ENCODE peak calls at places on chromosomes 3 and 15, in nine cellular contexts. X is astrocyte, C is RWPE1, O is endothelial cell, K is Calu3, W is retinal pigment epithelial cell, Q is A673, G is neural crest cell, F is A549. M is an unnamed sample.

GRCh38 chr3:182309120-182309519 is 484.2 kb upstream of the ATP11B start:
- DNase-seq in X (peak; percentile 30), C (no peak), O (no peak), K (peak; percentile 62), W (no peak), Q (no peak), G (no peak), F (no peak), M (no peak)

GRCh38 chr3:188915137-188915536 is 256.6 kb upstream of the TPRG1 start:
- DNase-seq in X (peak; percentile 60), C (no peak), O (no peak), K (no peak), W (no peak), Q (no peak), G (no peak), F (no peak), M (no peak)

GRCh38 chr3:71310595-71311319 is 272.8 kb downstream of the FOXP1 start:
- DNase-seq in X (peak; percentile 26), C (no peak), O (no peak), K (no peak), W (no peak), Q (peak; percentile 17), G (no peak), F (peak; percentile 11), M (no peak)

GRCh38 chr15:70810916-70811578 is 42.9 kb downstream of the LARP6 start:
- DNase-seq in X (no peak), C (no peak), O (no peak), K (no peak), W (no peak), Q (no peak), G (no peak), F (no peak), M (no peak)

GRCh38 chr3:143329567-143330164 is 210.1 kb downstream of the CHST2 start:
- DNase-seq in X (peak; percentile 41), C (no peak), O (no peak), K (no peak), W (no peak), Q (no peak), G (no peak), F (no peak), M (no peak)

GRCh38 chr3:128623762-128624176 is 26.8 kb downstream of the RPN1 start:
- DNase-seq in X (peak; percentile 43), C (no peak), O (no peak), K (no peak), W (no peak), Q (no peak), G (no peak), F (no peak), M (no peak)

GRCh38 chr3:43093006-43093405 is 12.9 kb downstream of the POMGNT2 start:
- DNase-seq in X (no peak), C (no peak), O (no peak), K (no peak), W (no peak), Q (no peak), G (no peak), F (no peak), M (no peak)

GRCh38 chr3:71062920-71063767 is 520.4 kb downstream of the FOXP1 start:
- DNase-seq in X (peak; percentile 57), C (peak; percentile 22), O (no peak), K (no peak), W (no peak), Q (no peak), G (no peak), F (no peak), M (no peak)

GRCh38 chr3:16849240-16849639 is 35.5 kb upstream of the PLCL2 start:
- DNase-seq in X (peak; percentile 73), C (no peak), O (peak; percentile 28), K (peak; percentile 30), W (no peak), Q (peak; percentile 43), G (peak; percentile 12), F (no peak), M (peak; percentile 72)

GRCh38 chr3:45960289-45960688 is 17.0 kb downstream of the CXCR6 start:
- DNase-seq in X (peak; percentile 10), C (no peak), O (no peak), K (no peak), W (no peak), Q (no peak), G (no peak), F (no peak), M (no peak)

GRCh38 chr3:56366641-56366984 is 101.7 kb downstream of the ERC2 start:
- DNase-seq in X (peak; percentile 31), C (no peak), O (no peak), K (no peak), W (peak; percentile 58), Q (no peak), G (no peak), F (no peak), M (no peak)

GRCh38 chr15:31389576-31389975 is 62.9 kb downstream of the KLF13 start:
- DNase-seq in X (no peak), C (no peak), O (no peak), K (no peak), W (no peak), Q (no peak), G (no peak), F (no peak), M (no peak)

GRCh38 chr15:78224024-78224413 is 10.3 kb downstream of the ACSBG1 start:
- DNase-seq in X (no peak), C (no peak), O (no peak), K (no peak), W (no peak), Q (no peak), G (no peak), F (no peak), M (no peak)

GRCh38 chr3:138389841-138390581 is 41.6 kb downstream of the MRAS start:
- DNase-seq in X (peak; percentile 98), C (peak; percentile 91), O (no peak), K (peak; percentile 64), W (peak; percentile 47), Q (peak; percentile 4), G (no peak), F (peak; percentile 74), M (no peak)

GRCh38 chr15:82681371-82681770 is 28.3 kb downstream of the AP3B2 start:
- DNase-seq in X (no peak), C (no peak), O (no peak), K (no peak), W (no peak), Q (no peak), G (no peak), F (no peak), M (no peak)

GRCh38 chr15:82674873-82675272 is 27.7 kb upstream of the CPEB1 start:
- DNase-seq in X (no peak), C (no peak), O (no peak), K (no peak), W (no peak), Q (no peak), G (no peak), F (no peak), M (no peak)

GRCh38 chr15:82679626-82680199 is 30.0 kb downstream of the AP3B2 start:
- DNase-seq in X (no peak), C (no peak), O (no peak), K (no peak), W (no peak), Q (no peak), G (peak; percentile 14), F (no peak), M (no peak)

GRCh38 chr15:82677720-82678323 is 30.7 kb upstream of the CPEB1 start:
- DNase-seq in X (no peak), C (no peak), O (no peak), K (no peak), W (no peak), Q (no peak), G (no peak), F (no peak), M (no peak)

DNA sequence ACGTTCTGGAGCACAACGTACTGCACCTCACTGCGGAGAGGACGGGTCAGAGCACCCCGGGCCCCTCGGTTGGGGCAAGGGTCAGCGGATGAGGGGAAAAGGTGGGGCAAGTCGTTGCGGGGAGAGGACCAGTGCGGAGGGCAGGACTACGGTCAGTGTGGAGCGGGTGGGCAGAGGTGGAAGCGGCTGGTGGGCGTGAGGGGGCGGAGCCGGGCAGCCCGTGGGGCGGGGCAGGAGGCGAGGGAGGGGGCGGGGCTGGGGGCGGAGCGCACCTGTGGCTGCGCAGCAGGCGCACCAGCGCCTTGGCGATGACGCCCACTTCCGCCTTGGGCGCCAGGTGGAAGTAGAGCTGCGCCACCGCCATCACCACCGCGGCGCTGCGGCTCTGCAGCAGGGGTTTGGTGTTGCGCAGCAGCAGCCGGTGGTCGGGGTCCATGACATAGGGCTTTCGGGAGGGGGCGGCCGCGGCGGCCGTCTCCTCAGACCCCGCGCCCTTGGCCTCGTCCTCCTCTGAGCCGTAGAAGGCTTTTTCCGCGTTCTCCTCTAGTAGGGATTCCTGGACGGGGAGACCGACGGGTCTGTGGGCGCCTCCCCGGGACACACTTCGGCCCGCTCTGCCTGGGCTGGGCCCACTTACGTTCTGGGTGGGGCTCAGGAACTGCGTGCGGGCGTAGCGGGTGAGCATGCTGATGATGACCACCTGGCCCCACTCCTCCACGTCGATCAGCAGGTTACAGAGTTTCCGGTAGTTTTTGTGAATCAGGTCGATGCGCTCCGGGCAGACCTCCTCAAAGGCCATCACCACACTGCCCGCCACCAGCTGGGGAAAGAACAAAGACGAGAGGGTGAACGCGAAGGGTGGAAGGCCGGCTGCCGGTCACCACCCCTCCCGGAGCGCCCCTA is 29.2 kb downstream of the AP3B2 start:
- DNase-seq in X (no peak), C (peak; percentile 88), O (peak; percentile 47), K (peak; percentile 88), W (no peak), Q (peak; percentile 9), G (peak; percentile 29), F (peak; percentile 69), M (no peak)
- TF ChIP-seq CTCF in X (no peak), C (peak; percentile 35), O (no peak), K (no peak), W (no peak), Q (peak; percentile 13), G (peak; percentile 54), F (peak; percentile 14), M (no peak)

GRCh38 chr3:154428369-154429206 is 1.4 kb downstream of the GPR149 start:
- DNase-seq in X (no peak), C (no peak), O (peak; percentile 38), K (no peak), W (no peak), Q (no peak), G (no peak), F (no peak), M (no peak)
- TF ChIP-seq CTCF in X (no peak), C (no peak), O (no peak), K (no peak), W (no peak), Q (no peak), G (no peak), F (no peak), M (no peak)

DNA sequence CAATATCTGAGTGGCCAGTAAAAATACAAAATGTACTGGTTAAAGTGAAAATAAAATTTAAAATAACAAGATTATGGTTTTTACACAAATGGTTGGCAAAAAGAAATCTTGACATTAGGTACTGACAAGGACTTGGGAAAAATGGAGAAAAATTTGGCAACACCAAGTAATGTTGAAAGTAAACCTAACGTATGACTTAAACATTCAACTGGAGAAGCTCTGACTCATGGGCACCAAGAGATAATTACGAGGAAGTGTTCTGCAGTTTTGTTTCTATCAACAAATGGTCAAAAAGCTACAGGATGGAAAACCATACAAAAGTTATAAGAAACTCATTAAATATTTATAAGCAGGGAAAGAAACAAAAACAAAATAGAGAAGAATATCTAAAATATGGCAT is 177.7 kb downstream of the ZNF385D start:
- DNase-seq in X (peak; percentile 54), C (no peak), O (no peak), K (no peak), W (no peak), Q (no peak), G (no peak), F (no peak), M (no peak)
- TF ChIP-seq CTCF in X (no peak), C (no peak), O (no peak), K (no peak), W (no peak), Q (no peak), G (no peak), F (no peak), M (no peak)

GRCh38 chr3:7693976-7694375 is 807.6 kb upstream of the LMCD1 start:
- DNase-seq in X (no peak), C (no peak), O (no peak), K (no peak), W (no peak), Q (no peak), G (no peak), F (no peak), M (no peak)
- TF ChIP-seq CTCF in X (no peak), C (no peak), O (no peak), K (no peak), W (no peak), Q (no peak), G (no peak), F (no peak), M (no peak)

M was measured in CD14-positive monocyte.